ENCODE peak calls at places on chromosomes 4 and X, in six cellular contexts. D is GM12891, M is stomach, G is EH, H is Peyer's patch, Y is EL. T is an unnamed sample.

GRCh38 chrX:69222103-69223090 is 57.1 kb upstream of the PJA1 start:
- DNase-seq in D (peak; percentile 51), M (peak; percentile 68), G (peak; percentile 69), H (peak; percentile 70), Y (peak; percentile 62), T (peak; percentile 66)

GRCh38 chrX:118261136-118261535 is 84.8 kb upstream of the WDR44 start:
- DNase-seq in D (no peak), M (no peak), G (no peak), H (no peak), Y (no peak), T (no peak)

GRCh38 chr4:159363376-159363775 is 260.5 kb downstream of the RAPGEF2 start:
- DNase-seq in D (no peak), M (no peak), G (no peak), H (no peak), Y (no peak), T (no peak)

GRCh38 chrX:7159132-7159861 is 11.3 kb upstream of the PUDP start:
- DNase-seq in D (no peak), M (peak; percentile 40), G (no peak), H (no peak), Y (no peak), T (peak; percentile 44)

GRCh38 chr4:6271701-6272465 is 2.2 kb downstream of the WFS1 start:
- DNase-seq in D (no peak), M (peak; percentile 83), G (no peak), H (no peak), Y (no peak), T (peak; percentile 82)

GRCh38 chrX:53440101-53440500 is 5.9 kb upstream of the HSD17B10 start:
- DNase-seq in D (no peak), M (no peak), G (no peak), H (no peak), Y (no peak), T (no peak)

GRCh38 chrX:48908600-48908999 is 2.8 kb downstream of the SLC35A2 start:
- DNase-seq in D (no peak), M (no peak), G (no peak), H (no peak), Y (no peak), T (no peak)

GRCh38 chr4:23993373-23993772 is 103.5 kb upstream of the PPARGC1A start:
- DNase-seq in D (no peak), M (no peak), G (no peak), H (no peak), Y (no peak), T (no peak)

GRCh38 chrX:9785944-9786741 is at the start of gene SHROOM2:
- DNase-seq in D (no peak), M (peak; percentile 39), G (no peak), H (peak; percentile 57), Y (peak; percentile 1), T (no peak)

GRCh38 chr4:139154538-139154937 is 22.5 kb downstream of the ELF2 start:
- DNase-seq in D (no peak), M (no peak), G (no peak), H (no peak), Y (no peak), T (no peak)

GRCh38 chr4:59339631-59340030 is 1860.5 kb upstream of the ADGRL3 start:
- DNase-seq in D (no peak), M (no peak), G (no peak), H (no peak), Y (no peak), T (no peak)

GRCh38 chrX:40166582-40166981 is 68.8 kb upstream of the BCOR start:
- DNase-seq in D (no peak), M (no peak), G (peak; percentile 73), H (no peak), Y (peak; percentile 53), T (no peak)

GRCh38 chrX:48498374-48498809 is 10.4 kb upstream of the PORCN start:
- DNase-seq in D (no peak), M (no peak), G (peak; percentile 82), H (no peak), Y (peak; percentile 84), T (no peak)

GRCh38 chrX:3550160-3550765 is 163.2 kb downstream of the PRKX start:
- DNase-seq in D (no peak), M (no peak), G (peak; percentile 46), H (no peak), Y (peak; percentile 10), T (no peak)

GRCh38 chr4:140213736-140214135 is 59.8 kb upstream of the MAML3 start:
- DNase-seq in D (no peak), M (no peak), G (no peak), H (no peak), Y (peak; percentile 25), T (no peak)

GRCh38 chr4:146124023-146124680 is 51.4 kb upstream of the LSM6 start:
- DNase-seq in D (no peak), M (no peak), G (peak; percentile 5), H (no peak), Y (peak; percentile 31), T (no peak)

GRCh38 chr4:98470831-98471230 is 187.6 kb downstream of the TSPAN5 start:
- DNase-seq in D (no peak), M (no peak), G (peak; percentile 42), H (no peak), Y (peak; percentile 86), T (no peak)

GRCh38 chr4:912548-913279 is 19.4 kb downstream of the GAK start:
- DNase-seq in D (no peak), M (no peak), G (no peak), H (peak; percentile 54), Y (no peak), T (no peak)

GRCh38 chr4:137307806-137308205 is 224.5 kb downstream of the PCDH18 start:
- DNase-seq in D (no peak), M (no peak), G (peak; percentile 86), H (no peak), Y (peak; percentile 81), T (no peak)

GRCh38 chrX:148540114-148540513 is 39.7 kb downstream of the AFF2 start:
- DNase-seq in D (no peak), M (no peak), G (no peak), H (no peak), Y (no peak), T (no peak)

GRCh38 chr4:40924096-40924792 is 174.5 kb downstream of the NSUN7 start:
- DNase-seq in D (peak; percentile 57), M (peak; percentile 64), G (peak; percentile 72), H (peak; percentile 72), Y (peak; percentile 65), T (peak; percentile 68)

GRCh38 chr4:101419324-101420135 is 72.2 kb upstream of the PPP3CA start:
- DNase-seq in D (no peak), M (no peak), G (no peak), H (no peak), Y (no peak), T (no peak)

GRCh38 chrX:45758319-45758718 is 557.6 kb upstream of the DIPK2B start:
- DNase-seq in D (no peak), M (no peak), G (peak; percentile 92), H (no peak), Y (peak; percentile 88), T (no peak)

GRCh38 chrX:111498538-111499103 is 12.8 kb upstream of the SERTM2 start:
- DNase-seq in D (no peak), M (no peak), G (no peak), H (no peak), Y (no peak), T (no peak)

GRCh38 chrX:13285229-13285628 is 34.6 kb downstream of the ATXN3L start:
- DNase-seq in D (no peak), M (no peak), G (peak; percentile 5), H (no peak), Y (no peak), T (no peak)

GRCh38 chr4:62482355-62482754 is 1282.2 kb downstream of the ADGRL3 start:
- DNase-seq in D (no peak), M (no peak), G (no peak), H (no peak), Y (no peak), T (no peak)

GRCh38 chr4:70948665-70949284 is 44.7 kb upstream of the DCK start:
- DNase-seq in D (no peak), M (no peak), G (no peak), H (no peak), Y (no peak), T (no peak)

GRCh38 chr4:123110685-123111084 is 188.3 kb upstream of the NUDT6 start:
- DNase-seq in D (no peak), M (no peak), G (no peak), H (no peak), Y (peak; percentile 14), T (no peak)

GRCh38 chr4:83356899-83357661 is 22.4 kb upstream of the HPSE start:
- DNase-seq in D (no peak), M (no peak), G (peak; percentile 92), H (no peak), Y (peak; percentile 92), T (no peak)

GRCh38 chr4:113952452-113953029 is 26.9 kb downstream of the ARSJ start:
- DNase-seq in D (peak; percentile 1), M (no peak), G (peak; percentile 59), H (no peak), Y (peak; percentile 58), T (no peak)